ENCODE peak calls at places on chromosomes 4 and X, in nine cellular contexts. C is dermis microvascular lymphatic vessel endothelial cell, K is posterior vena cava, W is glomerular endothelial cell, M is Daoy, F is germinal center, J is RWPE1, H is NCI-H524, V is cardiac muscle cell. Q is an unnamed sample.

GRCh38 chr4:166527500-166527899 is 654.5 kb downstream of the TLL1 start:
- DNase-seq in W (no peak), M (peak), C (no peak), H (no peak), K (no peak), F (no peak), J (no peak), V (no peak), Q (no peak)

GRCh38 chrX:7500386-7500785 is 342.6 kb upstream of the VCX start:
- DNase-seq in M (no peak), H (no peak), W (no peak), V (no peak), C (no peak), J (no peak), K (no peak), F (no peak), Q (no peak)

GRCh38 chrX:1451676-1452496 is 823 bp downstream of the ASMTL start:
- DNase-seq in J (no peak), V (no peak), M (no peak), H (no peak), F (no peak), W (no peak), C (no peak), K (no peak), Q (no peak)

GRCh38 chrX:104913348-104913747 is 307.1 kb downstream of the TEX13A start:
- DNase-seq in M (peak), W (no peak), C (peak), K (no peak), V (peak), J (peak), H (peak), F (no peak), Q (no peak)

GRCh38 chr4:30724217-30724616 is 4.0 kb downstream of the PCDH7 start:
- DNase-seq in H (no peak), W (no peak), M (no peak), F (no peak), J (no peak), K (no peak), V (peak), C (no peak), Q (no peak)

GRCh38 chr4:96459105-96459504 is 619.2 kb downstream of the PDHA2 start:
- DNase-seq in F (no peak), W (no peak), M (no peak), C (no peak), K (no peak), V (no peak), J (no peak), H (no peak), Q (no peak)

GRCh38 chr4:8308144-8308543 is 38.6 kb downstream of the HTRA3 start:
- DNase-seq in V (no peak), K (peak), W (no peak), C (no peak), M (no peak), F (no peak), J (no peak), H (no peak), Q (no peak)

GRCh38 chrX:79181401-79181800 is 36.9 kb downstream of the GPR174 start:
- DNase-seq in F (no peak), K (no peak), J (no peak), W (no peak), V (no peak), C (no peak), M (no peak), H (no peak), Q (no peak)

GRCh38 chr4:177699365-177700213 is 257.4 kb upstream of the AGA start:
- DNase-seq in F (no peak), H (no peak), J (peak), V (no peak), M (peak), C (peak), W (no peak), K (no peak), Q (no peak)

GRCh38 chrX:150310881-150311280 is 52.2 kb upstream of the MAMLD1 start:
- DNase-seq in C (no peak), V (no peak), J (no peak), H (no peak), K (no peak), M (no peak), F (no peak), W (no peak), Q (no peak)

GRCh38 chrX:81868979-81869378 is 667.1 kb downstream of the SH3BGRL start:
- DNase-seq in W (no peak), H (no peak), C (no peak), K (peak), M (no peak), J (no peak), V (no peak), F (no peak), Q (no peak)

GRCh38 chrX:23327104-23327503 is 7.5 kb upstream of the PTCHD1 start:
- DNase-seq in C (no peak), V (peak), J (no peak), W (no peak), H (no peak), F (no peak), K (no peak), M (no peak), Q (no peak)

GRCh38 chr4:125316391-125316780 is 1.6 kb downstream of the FAT4 start:
- DNase-seq in H (peak), C (peak), V (peak), F (no peak), K (peak), M (peak), W (no peak), J (peak), Q (no peak)

GRCh38 chr4:11805837-11806236 is 377.1 kb upstream of the HS3ST1 start:
- DNase-seq in C (peak), F (no peak), W (peak), J (peak), H (peak), V (peak), K (no peak), M (no peak), Q (no peak)

GRCh38 chr4:78242071-78242470 is 184.9 kb downstream of the FRAS1 start:
- DNase-seq in H (no peak), F (no peak), M (no peak), J (no peak), V (no peak), W (no peak), C (no peak), K (no peak), Q (no peak)

GRCh38 chr4:176406297-176406696 is 86.5 kb downstream of the SPCS3 start:
- DNase-seq in M (no peak), V (no peak), C (no peak), F (no peak), J (no peak), K (no peak), H (no peak), W (no peak), Q (no peak)

GRCh38 chr4:145907827-145908226 is 30.8 kb downstream of the ZNF827 start:
- DNase-seq in C (no peak), J (no peak), W (no peak), V (no peak), M (no peak), H (no peak), F (no peak), K (no peak), Q (no peak)

GRCh38 chrX:47723689-47724088 is 64.7 kb upstream of the UXT start:
- DNase-seq in V (no peak), K (no peak), C (no peak), W (no peak), J (no peak), H (no peak), F (no peak), M (no peak), Q (no peak)

GRCh38 chrX:147476008-147476407 is 435.7 kb upstream of the FMR1 start:
- DNase-seq in W (no peak), V (peak), C (no peak), H (peak), F (no peak), M (no peak), K (no peak), J (peak), Q (no peak)